ENCODE peak calls at places on chromosomes 3 and 15, in eight cellular contexts. One of them, this sample, is unnamed.
A peak's percentile ranks its signal among the peaks of the same experiment; 100 is the strongest.

GRCh38 chr15:40047413-40048154 is 8.6 kb upstream of the SRP14 start:
- DNase-seq in NT2/D1: no peak
- DNase-seq in fibroblast of pulmonary artery: peak; percentile 79
- DNase-seq in HAP-1: peak; percentile 41
- DNase-seq in neuronal stem cell: no peak
- DNase-seq in cardiac muscle cell: no peak
- DNase-seq in dorsolateral prefrontal cortex: no peak
- DNase-seq in pancreas: no peak
- DNase-seq in this sample: peak; percentile 55

GRCh38 chr3:79369306-79369705 is 398.5 kb downstream of the ROBO1 start:
- DNase-seq in NT2/D1: no peak
- DNase-seq in fibroblast of pulmonary artery: peak; percentile 39
- DNase-seq in HAP-1: no peak
- DNase-seq in neuronal stem cell: no peak
- DNase-seq in cardiac muscle cell: peak; percentile 9
- DNase-seq in dorsolateral prefrontal cortex: no peak
- DNase-seq in pancreas: no peak
- DNase-seq in this sample: no peak

GRCh38 chr3:69948246-69948862 is 51.2 kb upstream of the SAMMSON start:
- DNase-seq in NT2/D1: peak; percentile 16
- DNase-seq in fibroblast of pulmonary artery: peak; percentile 61
- DNase-seq in HAP-1: peak; percentile 12
- DNase-seq in neuronal stem cell: peak; percentile 31
- DNase-seq in cardiac muscle cell: peak; percentile 49
- DNase-seq in dorsolateral prefrontal cortex: no peak
- DNase-seq in pancreas: no peak
- DNase-seq in this sample: no peak

GRCh38 chr3:197547618-197548017 is 8.2 kb downstream of the BDH1 start:
- DNase-seq in NT2/D1: no peak
- DNase-seq in fibroblast of pulmonary artery: no peak
- DNase-seq in HAP-1: no peak
- DNase-seq in neuronal stem cell: no peak
- DNase-seq in cardiac muscle cell: peak; percentile 58
- DNase-seq in dorsolateral prefrontal cortex: no peak
- DNase-seq in pancreas: no peak
- DNase-seq in this sample: peak; percentile 86

GRCh38 chr3:60708191-60708975 is 542.9 kb downstream of the FHIT start:
- DNase-seq in NT2/D1: no peak
- DNase-seq in fibroblast of pulmonary artery: peak; percentile 24
- DNase-seq in HAP-1: no peak
- DNase-seq in neuronal stem cell: no peak
- DNase-seq in cardiac muscle cell: no peak
- DNase-seq in dorsolateral prefrontal cortex: no peak
- DNase-seq in pancreas: no peak
- DNase-seq in this sample: no peak

GRCh38 chr15:51369451-51369761 is 28.0 kb downstream of the GLDN start:
- DNase-seq in NT2/D1: no peak
- DNase-seq in fibroblast of pulmonary artery: no peak
- DNase-seq in HAP-1: no peak
- DNase-seq in neuronal stem cell: no peak
- DNase-seq in cardiac muscle cell: no peak
- DNase-seq in dorsolateral prefrontal cortex: no peak
- DNase-seq in pancreas: no peak
- DNase-seq in this sample: no peak

GRCh38 chr3:125317761-125318496 is 57.2 kb downstream of the ZNF148 start:
- DNase-seq in NT2/D1: no peak
- DNase-seq in fibroblast of pulmonary artery: peak; percentile 16
- DNase-seq in HAP-1: no peak
- DNase-seq in neuronal stem cell: no peak
- DNase-seq in cardiac muscle cell: no peak
- DNase-seq in dorsolateral prefrontal cortex: no peak
- DNase-seq in pancreas: no peak
- DNase-seq in this sample: no peak

GRCh38 chr3:87503901-87504498 is 227.6 kb upstream of the POU1F1 start:
- DNase-seq in NT2/D1: peak; percentile 27
- DNase-seq in fibroblast of pulmonary artery: peak; percentile 77
- DNase-seq in HAP-1: peak; percentile 44
- DNase-seq in neuronal stem cell: peak; percentile 23
- DNase-seq in cardiac muscle cell: peak; percentile 59
- DNase-seq in dorsolateral prefrontal cortex: no peak
- DNase-seq in pancreas: no peak
- DNase-seq in this sample: peak; percentile 54

GRCh38 chr3:78026429-78026828 is 986.5 kb downstream of the ROBO2 start:
- DNase-seq in NT2/D1: no peak
- DNase-seq in fibroblast of pulmonary artery: peak; percentile 11
- DNase-seq in HAP-1: no peak
- DNase-seq in neuronal stem cell: no peak
- DNase-seq in cardiac muscle cell: no peak
- DNase-seq in dorsolateral prefrontal cortex: no peak
- DNase-seq in pancreas: no peak
- DNase-seq in this sample: no peak

GRCh38 chr3:5188419-5189405 is 1.2 kb downstream of the EDEM1 start:
- DNase-seq in NT2/D1: no peak
- DNase-seq in fibroblast of pulmonary artery: peak; percentile 38
- DNase-seq in HAP-1: peak; percentile 67
- DNase-seq in neuronal stem cell: peak; percentile 15
- DNase-seq in cardiac muscle cell: peak; percentile 27
- DNase-seq in dorsolateral prefrontal cortex: no peak
- DNase-seq in pancreas: no peak
- DNase-seq in this sample: peak; percentile 74

GRCh38 chr3:100682056-100682853 is 27.0 kb upstream of the TFG start:
- DNase-seq in NT2/D1: no peak
- DNase-seq in fibroblast of pulmonary artery: peak; percentile 16
- DNase-seq in HAP-1: no peak
- DNase-seq in neuronal stem cell: no peak
- DNase-seq in cardiac muscle cell: no peak
- DNase-seq in dorsolateral prefrontal cortex: no peak
- DNase-seq in pancreas: no peak
- DNase-seq in this sample: no peak

GRCh38 chr3:126557761-126558160 is 971 bp downstream of the C3orf22 start:
- DNase-seq in NT2/D1: no peak
- DNase-seq in fibroblast of pulmonary artery: no peak
- DNase-seq in HAP-1: no peak
- DNase-seq in neuronal stem cell: no peak
- DNase-seq in cardiac muscle cell: no peak
- DNase-seq in dorsolateral prefrontal cortex: no peak
- DNase-seq in pancreas: no peak
- DNase-seq in this sample: peak; percentile 74

DNA sequence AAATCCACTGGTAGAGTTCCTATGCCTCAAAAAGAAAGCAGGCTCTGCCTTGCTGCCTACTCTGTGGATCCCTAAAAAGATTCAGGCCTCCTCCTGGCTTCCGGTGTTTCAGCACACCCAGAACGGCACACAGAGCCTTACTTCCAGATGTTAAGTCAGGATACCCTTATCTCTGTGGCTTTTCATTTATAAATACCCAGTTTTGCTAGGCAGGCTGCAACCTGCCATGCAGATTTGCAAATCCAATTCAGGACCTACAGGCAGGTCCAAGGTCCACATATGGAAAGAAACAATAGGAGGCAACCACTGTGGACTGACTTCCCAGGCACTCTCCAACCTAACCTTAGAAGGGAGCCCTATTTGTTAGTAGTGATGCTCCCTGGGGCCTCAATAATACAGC is 30.7 kb downstream of the EFL1 start:
- DNase-seq in NT2/D1: no peak
- DNase-seq in fibroblast of pulmonary artery: no peak
- DNase-seq in HAP-1: no peak
- DNase-seq in neuronal stem cell: no peak
- DNase-seq in cardiac muscle cell: no peak
- DNase-seq in dorsolateral prefrontal cortex: no peak
- DNase-seq in pancreas: no peak
- DNase-seq in this sample: no peak
- H3K4me3 ChIP-seq in NT2/D1: no peak overlapping the region
- H3K4me3 ChIP-seq in fibroblast of pulmonary artery: no peak overlapping the region
- H3K4me3 ChIP-seq in HAP-1: no peak overlapping the region
- H3K4me3 ChIP-seq in neuronal stem cell: no peak overlapping the region
- H3K4me3 ChIP-seq in cardiac muscle cell: no peak overlapping the region
- H3K4me3 ChIP-seq in dorsolateral prefrontal cortex: no peak overlapping the region
- H3K4me3 ChIP-seq in pancreas: no peak overlapping the region
- H3K4me3 ChIP-seq in this sample: no peak overlapping the region

DNA sequence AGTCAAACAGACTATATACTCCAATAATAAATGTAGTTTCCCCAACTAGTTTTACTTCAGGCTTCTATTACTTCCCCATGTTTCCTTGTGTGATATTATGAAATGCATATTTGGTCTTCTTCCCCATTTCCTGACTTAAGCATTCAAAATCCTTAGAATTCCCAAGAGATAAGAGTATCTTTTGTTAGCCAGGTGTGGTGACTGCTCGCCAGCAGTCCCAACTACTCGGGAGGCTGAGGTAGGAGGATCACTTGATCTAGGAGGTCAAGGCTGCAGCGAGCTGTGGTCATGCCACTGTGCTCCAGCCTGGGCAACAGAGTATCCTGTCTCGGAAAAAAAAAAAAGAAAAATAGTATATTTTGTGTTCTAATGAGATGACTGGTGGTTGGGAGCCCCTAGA is 72.7 kb upstream of the UBE2E2 start:
- DNase-seq in NT2/D1: no peak
- DNase-seq in fibroblast of pulmonary artery: no peak
- DNase-seq in HAP-1: no peak
- DNase-seq in neuronal stem cell: no peak
- DNase-seq in cardiac muscle cell: no peak
- DNase-seq in dorsolateral prefrontal cortex: no peak
- DNase-seq in pancreas: no peak
- DNase-seq in this sample: no peak
- H3K4me3 ChIP-seq in NT2/D1: no peak overlapping the region
- H3K4me3 ChIP-seq in fibroblast of pulmonary artery: no peak overlapping the region
- H3K4me3 ChIP-seq in HAP-1: no peak overlapping the region
- H3K4me3 ChIP-seq in neuronal stem cell: no peak overlapping the region
- H3K4me3 ChIP-seq in cardiac muscle cell: no peak overlapping the region
- H3K4me3 ChIP-seq in dorsolateral prefrontal cortex: no peak overlapping the region
- H3K4me3 ChIP-seq in pancreas: no peak overlapping the region
- H3K4me3 ChIP-seq in this sample: no peak overlapping the region

GRCh38 chr15:66145242-66146182 is 108.0 kb downstream of the MEGF11 start:
- DNase-seq in NT2/D1: no peak
- DNase-seq in fibroblast of pulmonary artery: no peak
- DNase-seq in HAP-1: no peak
- DNase-seq in neuronal stem cell: no peak
- DNase-seq in cardiac muscle cell: no peak
- DNase-seq in dorsolateral prefrontal cortex: no peak
- DNase-seq in pancreas: no peak
- DNase-seq in this sample: no peak
- H3K4me3 ChIP-seq in NT2/D1: no peak overlapping the region
- H3K4me3 ChIP-seq in fibroblast of pulmonary artery: no peak overlapping the region
- H3K4me3 ChIP-seq in HAP-1: no peak overlapping the region
- H3K4me3 ChIP-seq in neuronal stem cell: no peak overlapping the region
- H3K4me3 ChIP-seq in cardiac muscle cell: no peak overlapping the region
- H3K4me3 ChIP-seq in dorsolateral prefrontal cortex: no peak overlapping the region
- H3K4me3 ChIP-seq in pancreas: no peak overlapping the region
- H3K4me3 ChIP-seq in this sample: no peak overlapping the region

GRCh38 chr15:89379423-89379735 is 44.8 kb upstream of the POLG start:
- DNase-seq in NT2/D1: no peak
- DNase-seq in fibroblast of pulmonary artery: no peak
- DNase-seq in HAP-1: no peak
- DNase-seq in neuronal stem cell: no peak
- DNase-seq in cardiac muscle cell: no peak
- DNase-seq in dorsolateral prefrontal cortex: no peak
- DNase-seq in pancreas: no peak
- DNase-seq in this sample: peak; percentile 66
- H3K4me3 ChIP-seq in NT2/D1: no peak overlapping the region
- H3K4me3 ChIP-seq in fibroblast of pulmonary artery: no peak overlapping the region
- H3K4me3 ChIP-seq in HAP-1: no peak overlapping the region
- H3K4me3 ChIP-seq in neuronal stem cell: no peak overlapping the region
- H3K4me3 ChIP-seq in cardiac muscle cell: no peak overlapping the region
- H3K4me3 ChIP-seq in dorsolateral prefrontal cortex: peak overlapping the region; percentile 45
- H3K4me3 ChIP-seq in pancreas: no peak overlapping the region
- H3K4me3 ChIP-seq in this sample: no peak overlapping the region

GRCh38 chr3:13072239-13073041 is 789 bp downstream of the IQSEC1 start:
- DNase-seq in NT2/D1: no peak
- DNase-seq in fibroblast of pulmonary artery: no peak
- DNase-seq in HAP-1: no peak
- DNase-seq in neuronal stem cell: no peak
- DNase-seq in cardiac muscle cell: no peak
- DNase-seq in dorsolateral prefrontal cortex: peak; percentile 59
- DNase-seq in pancreas: no peak
- DNase-seq in this sample: peak; percentile 90
- H3K4me3 ChIP-seq in NT2/D1: peak overlapping the region; percentile 3
- H3K4me3 ChIP-seq in fibroblast of pulmonary artery: no peak overlapping the region
- H3K4me3 ChIP-seq in HAP-1: no peak overlapping the region
- H3K4me3 ChIP-seq in neuronal stem cell: peak overlapping the region; percentile 42
- H3K4me3 ChIP-seq in cardiac muscle cell: no peak overlapping the region
- H3K4me3 ChIP-seq in dorsolateral prefrontal cortex: peak overlapping the region; percentile 64
- H3K4me3 ChIP-seq in pancreas: no peak overlapping the region
- H3K4me3 ChIP-seq in this sample: no peak overlapping the region

GRCh38 chr3:89179355-89179997 is 72.1 kb downstream of the EPHA3 start:
- DNase-seq in NT2/D1: no peak
- DNase-seq in fibroblast of pulmonary artery: no peak
- DNase-seq in HAP-1: no peak
- DNase-seq in neuronal stem cell: no peak
- DNase-seq in cardiac muscle cell: no peak
- DNase-seq in dorsolateral prefrontal cortex: no peak
- DNase-seq in pancreas: no peak
- DNase-seq in this sample: no peak
- H3K4me3 ChIP-seq in NT2/D1: no peak overlapping the region
- H3K4me3 ChIP-seq in fibroblast of pulmonary artery: no peak overlapping the region
- H3K4me3 ChIP-seq in HAP-1: no peak overlapping the region
- H3K4me3 ChIP-seq in neuronal stem cell: no peak overlapping the region
- H3K4me3 ChIP-seq in cardiac muscle cell: no peak overlapping the region
- H3K4me3 ChIP-seq in dorsolateral prefrontal cortex: no peak overlapping the region
- H3K4me3 ChIP-seq in pancreas: no peak overlapping the region
- H3K4me3 ChIP-seq in this sample: no peak overlapping the region

GRCh38 chr3:53073553-53074365 is 27.9 kb upstream of the SFMBT1 start:
- DNase-seq in NT2/D1: no peak
- DNase-seq in fibroblast of pulmonary artery: no peak
- DNase-seq in HAP-1: no peak
- DNase-seq in neuronal stem cell: no peak
- DNase-seq in cardiac muscle cell: no peak
- DNase-seq in dorsolateral prefrontal cortex: no peak
- DNase-seq in pancreas: no peak
- DNase-seq in this sample: no peak

GRCh38 chr3:53072653-53073552 is 27.0 kb upstream of the SFMBT1 start:
- DNase-seq in NT2/D1: peak; percentile 80
- DNase-seq in fibroblast of pulmonary artery: peak; percentile 76
- DNase-seq in HAP-1: peak; percentile 93
- DNase-seq in neuronal stem cell: peak; percentile 73
- DNase-seq in cardiac muscle cell: peak; percentile 85
- DNase-seq in dorsolateral prefrontal cortex: peak; percentile 73
- DNase-seq in pancreas: peak; percentile 92
- DNase-seq in this sample: peak; percentile 99

GRCh38 chr3:53074366-53074696 is 28.5 kb upstream of the SFMBT1 start:
- DNase-seq in NT2/D1: no peak
- DNase-seq in fibroblast of pulmonary artery: no peak
- DNase-seq in HAP-1: no peak
- DNase-seq in neuronal stem cell: no peak
- DNase-seq in cardiac muscle cell: no peak
- DNase-seq in dorsolateral prefrontal cortex: no peak
- DNase-seq in pancreas: no peak
- DNase-seq in this sample: no peak

GRCh38 chr3:53069422-53070068 is 23.7 kb upstream of the SFMBT1 start:
- DNase-seq in NT2/D1: no peak
- DNase-seq in fibroblast of pulmonary artery: peak; percentile 23
- DNase-seq in HAP-1: no peak
- DNase-seq in neuronal stem cell: no peak
- DNase-seq in cardiac muscle cell: no peak
- DNase-seq in dorsolateral prefrontal cortex: no peak
- DNase-seq in pancreas: no peak
- DNase-seq in this sample: peak; percentile 70

GRCh38 chr3:53071882-53072431 is 26.1 kb upstream of the SFMBT1 start:
- DNase-seq in NT2/D1: no peak
- DNase-seq in fibroblast of pulmonary artery: no peak
- DNase-seq in HAP-1: no peak
- DNase-seq in neuronal stem cell: no peak
- DNase-seq in cardiac muscle cell: no peak
- DNase-seq in dorsolateral prefrontal cortex: no peak
- DNase-seq in pancreas: no peak
- DNase-seq in this sample: no peak
- H3K4me3 ChIP-seq in NT2/D1: no peak overlapping the region
- H3K4me3 ChIP-seq in fibroblast of pulmonary artery: no peak overlapping the region
- H3K4me3 ChIP-seq in HAP-1: no peak overlapping the region
- H3K4me3 ChIP-seq in neuronal stem cell: no peak overlapping the region
- H3K4me3 ChIP-seq in cardiac muscle cell: no peak overlapping the region
- H3K4me3 ChIP-seq in dorsolateral prefrontal cortex: peak overlapping the region; percentile 50
- H3K4me3 ChIP-seq in pancreas: peak overlapping the region; percentile 69
- H3K4me3 ChIP-seq in this sample: no peak overlapping the region

This sample was measured in endodermal cell.